ENCODE peak calls at places on chromosome 17, in four cellular contexts. One of them, this sample, is unnamed.

GRCh38 chr17:2405247-2405926 is 4.5 kb upstream of the MNT start:
- DNase-seq in Peyer's patch: no peak
- DNase-seq in uterus: no peak
- DNase-seq in HFFc6: peak; percentile 88
- DNase-seq in this sample: no peak

GRCh38 chr17:14261406-14261805 is 24.7 kb upstream of the CDRT15 start:
- DNase-seq in HFFc6: no peak
- DNase-seq in uterus: no peak
- DNase-seq in Peyer's patch: no peak
- DNase-seq in this sample: no peak

GRCh38 chr17:16975266-16975651 is 3.3 kb upstream of the TNFRSF13B start:
- DNase-seq in Peyer's patch: peak; percentile 59
- DNase-seq in uterus: no peak
- DNase-seq in HFFc6: no peak
- DNase-seq in this sample: no peak

GRCh38 chr17:12118617-12119016 is 97.9 kb downstream of the MAP2K4 start:
- DNase-seq in uterus: no peak
- DNase-seq in HFFc6: no peak
- DNase-seq in Peyer's patch: no peak
- DNase-seq in this sample: no peak

GRCh38 chr17:59367657-59368045 is 36.2 kb downstream of the YPEL2 start:
- DNase-seq in HFFc6: no peak
- DNase-seq in Peyer's patch: no peak
- DNase-seq in uterus: no peak
- DNase-seq in this sample: no peak

GRCh38 chr17:36072431-36073121 is 8.5 kb downstream of the CCL18 start:
- DNase-seq in uterus: peak; percentile 22
- DNase-seq in Peyer's patch: peak; percentile 60
- DNase-seq in HFFc6: no peak
- DNase-seq in this sample: peak; percentile 77

GRCh38 chr17:81419333-81419885 is 24.2 kb downstream of the BAHCC1 start:
- DNase-seq in Peyer's patch: no peak
- DNase-seq in HFFc6: peak; percentile 89
- DNase-seq in uterus: peak; percentile 94
- DNase-seq in this sample: no peak

GRCh38 chr17:47829870-47830269 is 1.5 kb downstream of the MRPL10 start:
- DNase-seq in Peyer's patch: no peak
- DNase-seq in HFFc6: no peak
- DNase-seq in uterus: no peak
- DNase-seq in this sample: no peak

GRCh38 chr17:7711356-7711755 is 6.2 kb upstream of the DNAH2 start:
- DNase-seq in HFFc6: no peak
- DNase-seq in Peyer's patch: no peak
- DNase-seq in uterus: no peak
- DNase-seq in this sample: no peak

GRCh38 chr17:45775576-45776011 is 8.5 kb upstream of the CRHR1 start:
- DNase-seq in Peyer's patch: no peak
- DNase-seq in uterus: peak; percentile 29
- DNase-seq in HFFc6: no peak
- DNase-seq in this sample: no peak

GRCh38 chr17:17402558-17402957 is 74.2 kb upstream of the MED9 start:
- DNase-seq in HFFc6: no peak
- DNase-seq in Peyer's patch: no peak
- DNase-seq in uterus: no peak
- DNase-seq in this sample: no peak

GRCh38 chr17:69712801-69713311 is 298.4 kb downstream of the MAP2K6 start:
- DNase-seq in Peyer's patch: no peak
- DNase-seq in uterus: no peak
- DNase-seq in HFFc6: no peak
- DNase-seq in this sample: no peak

DNA sequence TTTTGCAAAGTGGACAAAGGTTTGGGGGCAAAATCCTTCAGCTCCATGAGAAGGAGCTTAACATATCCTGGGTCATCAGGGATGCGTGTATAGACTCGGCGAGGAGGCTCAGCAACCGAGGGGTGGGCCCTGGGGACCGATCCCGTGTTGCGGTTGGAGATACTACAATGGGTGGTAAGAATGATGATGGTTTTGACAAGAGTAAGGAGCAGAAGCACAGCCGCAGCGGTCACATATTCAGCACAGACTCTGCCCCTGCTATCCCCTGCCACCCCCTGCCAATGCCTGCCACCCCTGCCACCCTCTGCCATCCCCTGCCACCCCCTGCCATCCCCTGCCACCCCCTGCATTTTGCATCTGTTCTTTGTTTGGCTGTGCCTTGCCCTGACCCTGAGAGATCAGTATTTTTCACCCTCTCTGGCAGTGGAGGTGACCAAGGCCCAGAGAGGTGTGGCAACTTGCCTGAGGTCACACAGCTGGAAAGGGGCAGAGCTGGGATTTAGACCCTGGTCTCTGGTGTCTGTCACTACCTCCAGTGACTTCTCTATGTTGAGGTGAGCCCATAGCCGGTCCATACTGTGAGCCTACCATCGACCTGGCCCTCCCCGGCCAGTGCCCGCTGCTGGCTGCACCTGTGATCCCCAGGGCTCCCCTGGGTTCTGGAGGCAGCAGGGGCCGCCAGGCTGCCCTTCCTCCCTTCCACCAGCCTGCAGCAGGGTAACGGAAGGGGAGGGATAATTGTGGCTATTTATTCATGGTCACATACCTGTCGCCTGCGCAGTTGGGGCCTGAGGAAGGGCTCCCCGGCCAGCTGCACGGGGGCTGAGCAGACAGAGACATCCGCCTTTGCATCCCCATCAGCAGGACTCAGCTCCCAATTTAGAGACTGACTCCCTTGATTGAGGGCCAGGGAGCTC is 74.9 kb upstream of the CBX4 start:
- DNase-seq in HFFc6: no peak
- DNase-seq in Peyer's patch: no peak
- DNase-seq in uterus: no peak
- DNase-seq in this sample: no peak
- TF ChIP-seq CTCF in HFFc6: no peak
- TF ChIP-seq CTCF in Peyer's patch: no peak
- TF ChIP-seq CTCF in uterus: no peak
- TF ChIP-seq CTCF in this sample: no peak

GRCh38 chr17:80264793-80265075 is 4.1 kb downstream of the RNF213 start:
- DNase-seq in Peyer's patch: no peak
- DNase-seq in uterus: no peak
- DNase-seq in HFFc6: no peak
- DNase-seq in this sample: no peak

GRCh38 chr17:80262291-80262690 is 1.6 kb downstream of the RNF213 start:
- DNase-seq in HFFc6: no peak
- DNase-seq in uterus: no peak
- DNase-seq in Peyer's patch: no peak
- DNase-seq in this sample: no peak

GRCh38 chr17:80262775-80263244 is 2.2 kb downstream of the RNF213 start:
- DNase-seq in HFFc6: no peak
- DNase-seq in uterus: no peak
- DNase-seq in Peyer's patch: no peak
- DNase-seq in this sample: no peak

GRCh38 chr17:80264048-80264792 is 3.6 kb downstream of the RNF213 start:
- DNase-seq in Peyer's patch: peak; percentile 63
- DNase-seq in uterus: no peak
- DNase-seq in HFFc6: no peak
- DNase-seq in this sample: no peak

DNA sequence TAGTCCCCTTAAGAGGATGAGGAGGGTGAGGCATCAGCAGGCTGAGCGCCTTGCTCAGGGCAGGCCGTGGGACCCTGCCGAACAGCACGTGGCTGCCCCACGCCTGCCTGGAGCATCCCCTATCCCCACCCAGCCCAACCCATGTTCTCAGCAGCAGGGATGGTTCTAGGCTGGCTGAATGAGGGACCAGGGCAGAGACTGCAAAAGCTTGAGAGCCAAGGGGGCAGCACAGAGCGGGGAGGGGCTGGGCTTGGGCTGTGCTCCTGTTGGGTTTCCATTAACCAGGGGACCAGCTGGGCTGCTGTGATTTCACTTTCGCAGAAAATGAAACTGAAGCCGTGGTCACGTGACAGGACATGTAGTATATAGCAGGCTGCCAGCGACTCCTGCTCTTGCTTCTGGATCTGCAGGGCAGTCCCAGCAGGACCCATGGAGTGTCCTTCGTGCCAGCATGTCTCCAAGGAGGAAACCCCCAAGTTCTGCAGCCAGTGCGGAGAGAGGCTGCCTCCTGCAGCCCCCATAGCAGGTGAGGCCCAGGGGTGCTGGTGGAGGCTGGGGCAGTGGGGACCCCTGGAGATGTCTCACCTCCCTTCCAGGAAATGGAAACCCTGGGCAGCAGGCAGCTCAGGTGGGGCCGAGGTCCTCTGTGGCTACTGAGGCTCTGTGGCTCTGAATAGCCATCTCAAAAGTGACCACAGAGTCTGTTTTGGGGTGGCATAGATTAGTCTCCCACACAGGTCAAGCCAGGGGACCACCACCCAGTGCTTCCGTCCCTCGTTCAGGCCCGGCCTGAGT is 2.8 kb downstream of the RNF213 start:
- DNase-seq in HFFc6: peak; percentile 67
- DNase-seq in uterus: peak; percentile 82
- DNase-seq in Peyer's patch: peak; percentile 98
- DNase-seq in this sample: peak; percentile 88
- TF ChIP-seq CTCF in HFFc6: no peak
- TF ChIP-seq CTCF in uterus: peak; percentile 8
- TF ChIP-seq CTCF in Peyer's patch: peak; percentile 39
- TF ChIP-seq CTCF in this sample: peak; percentile 21

GRCh38 chr17:40314557-40314953 is 5.6 kb downstream of the RARA start:
- DNase-seq in HFFc6: peak; percentile 95
- DNase-seq in uterus: peak; percentile 71
- DNase-seq in Peyer's patch: peak; percentile 58
- DNase-seq in this sample: no peak
- TF ChIP-seq CTCF in HFFc6: peak; percentile 53
- TF ChIP-seq CTCF in uterus: no peak
- TF ChIP-seq CTCF in Peyer's patch: no peak
- TF ChIP-seq CTCF in this sample: no peak

DNA sequence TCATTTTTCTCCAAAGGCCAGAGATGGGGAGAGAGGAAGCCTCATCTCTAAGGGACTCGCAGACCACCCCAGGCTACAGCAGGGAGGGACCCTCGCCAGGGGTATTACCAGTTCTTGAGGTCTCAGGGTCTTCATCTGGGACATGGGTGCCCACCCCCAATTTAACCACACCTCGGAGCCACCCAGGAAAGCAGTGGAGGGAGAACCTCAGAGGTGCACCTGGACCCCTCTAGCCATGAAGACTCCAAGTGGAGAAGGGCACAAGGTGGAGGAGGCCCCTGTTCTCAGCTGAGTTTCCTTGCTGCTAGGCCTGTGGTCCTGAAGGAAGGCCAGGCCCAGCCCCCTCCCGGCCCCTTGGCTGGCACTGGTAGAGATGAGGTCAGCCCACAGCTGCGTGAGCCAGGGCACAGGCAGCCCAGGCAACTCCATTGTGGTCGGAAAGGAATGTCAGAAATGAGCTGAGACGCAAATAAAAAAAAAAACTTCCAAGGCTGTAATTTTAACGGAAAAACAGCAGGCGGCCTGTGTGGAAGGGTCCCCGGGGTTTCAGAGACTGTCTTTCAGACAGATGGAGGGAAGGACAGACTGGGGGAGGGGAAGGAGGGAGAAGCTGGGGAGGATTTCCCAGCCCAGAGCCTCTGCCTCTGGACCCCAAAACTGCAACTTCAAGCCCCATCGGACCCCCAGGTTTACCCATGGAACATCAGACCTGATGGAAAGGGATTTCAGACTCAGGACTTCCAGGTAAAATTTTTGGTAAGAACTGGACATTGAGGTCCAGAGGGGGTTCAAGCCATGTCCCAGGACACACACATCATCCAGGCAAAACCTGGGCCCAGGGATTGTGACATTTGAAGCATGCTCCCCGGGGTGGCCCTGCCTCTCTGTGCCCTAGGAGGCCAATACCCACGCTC is 25.5 kb upstream of the MRPS23 start:
- DNase-seq in uterus: peak; percentile 86
- DNase-seq in Peyer's patch: no peak
- DNase-seq in HFFc6: peak; percentile 97
- DNase-seq in this sample: no peak
- TF ChIP-seq CTCF in uterus: peak; percentile 36
- TF ChIP-seq CTCF in Peyer's patch: peak; percentile 11
- TF ChIP-seq CTCF in HFFc6: peak; percentile 82
- TF ChIP-seq CTCF in this sample: no peak